ENCODE peak calls at places on chromosomes 13 and 19, in eight cellular contexts. W is sigmoid colon, I is tibial artery, C is AG09309, D is cardiac fibroblast, P is NB4, M is A673, G is A549. A is an unnamed sample.
A peak's percentile ranks its signal among the peaks of the same experiment; 100 is the strongest.

GRCh38 chr13:56424246-56424645 is 716.5 kb upstream of the PRR20A start:
- DNase-seq in D (no peak), P (no peak), W (no peak), C (no peak), M (no peak), G (no peak), I (no peak), A (no peak)

GRCh38 chr19:33303791-33304759 is 1.7 kb upstream of the CEBPA start:
- DNase-seq in I (no peak), G (no peak), M (no peak), D (peak; percentile 11), C (no peak), W (peak; percentile 74), P (no peak), A (no peak)

GRCh38 chr19:23259961-23260360 is 9.8 kb upstream of the ZNF724 start:
- DNase-seq in C (no peak), W (no peak), D (no peak), M (no peak), G (no peak), I (no peak), P (no peak), A (no peak)

GRCh38 chr13:111927181-111927540 is 139.8 kb upstream of the SOX1 start:
- DNase-seq in W (no peak), P (no peak), C (no peak), D (no peak), I (no peak), G (no peak), M (no peak), A (no peak)

GRCh38 chr13:32639502-32640105 is 53.4 kb downstream of the PDS5B start:
- DNase-seq in I (peak; percentile 65), W (peak; percentile 77), C (peak; percentile 43), G (peak; percentile 57), D (peak; percentile 81), P (peak; percentile 74), M (peak; percentile 80), A (peak; percentile 39)

GRCh38 chr13:49395416-49396277 is 48.2 kb downstream of the CAB39L start:
- DNase-seq in I (peak; percentile 69), G (no peak), W (peak; percentile 71), P (no peak), M (no peak), D (peak; percentile 36), C (no peak), A (no peak)

GRCh38 chr19:18852634-18853033 is 20.9 kb downstream of the UPF1 start:
- DNase-seq in D (no peak), W (no peak), I (no peak), C (no peak), M (no peak), P (no peak), G (no peak), A (no peak)

GRCh38 chr13:98797456-98797855 is 45.0 kb upstream of the SLC15A1 start:
- DNase-seq in G (no peak), P (no peak), W (no peak), M (no peak), D (no peak), I (no peak), C (no peak), A (no peak)

GRCh38 chr19:55406869-55407624 is 541 bp downstream of the UBE2S start:
- DNase-seq in M (no peak), W (no peak), I (no peak), C (no peak), D (peak; percentile 43), G (no peak), P (peak; percentile 45), A (no peak)

GRCh38 chr19:33293255-33294057 is 8.9 kb downstream of the CEBPA start:
- DNase-seq in P (peak; percentile 89), D (peak; percentile 80), G (peak; percentile 89), M (peak; percentile 66), I (no peak), W (no peak), C (peak; percentile 73), A (peak; percentile 24)

GRCh38 chr13:85212692-85213091 is 586.5 kb downstream of the SLITRK6 start:
- DNase-seq in I (no peak), C (no peak), D (no peak), W (no peak), P (no peak), G (no peak), M (no peak), A (no peak)
- TF ChIP-seq CTCF in I (no peak), C (no peak), D (no peak), W (no peak), P (no peak), G (no peak), M (no peak), A (no peak)

DNA sequence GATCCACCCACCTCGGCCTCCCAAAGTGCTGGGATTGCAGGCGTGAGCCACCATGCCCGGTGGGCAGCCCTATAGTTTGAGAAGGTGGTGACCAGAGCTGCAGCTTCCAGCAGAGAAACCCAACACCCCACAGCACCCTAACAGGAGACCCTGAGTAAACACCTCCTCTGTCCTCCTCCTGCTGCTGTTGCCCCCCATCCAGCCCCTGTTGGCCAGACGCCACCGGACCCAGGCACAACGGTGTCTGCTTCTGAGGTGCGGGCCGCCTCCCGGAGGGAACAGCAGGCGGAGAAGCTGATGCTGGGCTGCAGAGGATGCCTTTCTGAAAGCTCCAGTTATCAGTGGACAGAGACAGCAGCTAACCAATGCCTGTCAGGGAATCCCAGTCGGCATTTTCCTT is 175.5 kb downstream of the COL4A1 start:
- DNase-seq in G (no peak), C (no peak), D (no peak), M (no peak), I (no peak), P (no peak), W (peak; percentile 57), A (no peak)
- TF ChIP-seq CTCF in G (no peak), C (no peak), D (no peak), M (no peak), I (no peak), P (no peak), W (no peak), A (no peak)

DNA sequence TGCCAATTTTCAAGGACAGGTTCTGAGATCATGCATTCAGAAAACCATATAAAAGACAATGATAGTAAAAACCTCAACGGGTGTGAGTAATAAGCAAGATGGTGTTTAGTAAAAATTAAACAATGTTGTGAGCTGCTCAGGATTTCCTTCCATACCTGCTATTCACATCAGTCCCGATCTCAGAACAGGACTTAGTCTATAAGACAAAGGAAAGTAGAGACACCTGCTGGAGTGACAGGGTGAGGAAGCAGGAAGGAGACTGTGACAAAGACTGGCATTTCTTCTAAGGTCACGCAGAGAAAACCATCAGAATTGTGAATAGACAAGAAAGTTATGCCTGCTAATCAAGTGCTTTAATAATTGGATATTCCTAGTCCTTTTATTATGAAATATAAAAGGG is 648.0 kb downstream of the DACH1 start:
- DNase-seq in M (peak; percentile 3), G (peak; percentile 12), D (no peak), P (peak; percentile 27), C (no peak), I (no peak), W (no peak), A (no peak)
- TF ChIP-seq CTCF in M (no peak), G (no peak), D (no peak), P (no peak), C (no peak), I (no peak), W (no peak), A (no peak)

GRCh38 chr19:46979103-46979769 is 40.4 kb upstream of the NPAS1 start:
- DNase-seq in I (no peak), M (no peak), C (no peak), D (no peak), G (no peak), W (no peak), P (no peak), A (no peak)
- TF ChIP-seq CTCF in I (no peak), M (no peak), C (no peak), D (no peak), G (no peak), W (no peak), P (no peak), A (no peak)